ENCODE peak calls at places on chromosomes 4 and X, in eight cellular contexts. F, U, Q, S, J, W, A and Y are unnamed samples.

GRCh38 chr4:184114431-184114830 is 103.2 kb downstream of the ENPP6 start:
- DNase-seq in F (no peak), U (no peak), Q (no peak), S (no peak), J (no peak), W (no peak), A (no peak), Y (no peak)

GRCh38 chrX:80876877-80877276 is 67.2 kb upstream of the BRWD3 start:
- DNase-seq in F (no peak), U (no peak), Q (no peak), S (no peak), J (no peak), W (no peak), A (no peak), Y (no peak)

GRCh38 chrX:13094780-13095425 is 50.5 kb upstream of the FAM9C start:
- DNase-seq in F (no peak), U (no peak), Q (no peak), S (no peak), J (no peak), W (no peak), A (no peak), Y (no peak)

GRCh38 chr4:165537028-165537648 is 158.3 kb downstream of the CPE start:
- DNase-seq in F (no peak), U (no peak), Q (no peak), S (no peak), J (peak), W (no peak), A (peak), Y (no peak)

GRCh38 chr4:128862608-128863313 is 53.3 kb downstream of the JADE1 start:
- DNase-seq in F (no peak), U (peak), Q (no peak), S (no peak), J (no peak), W (peak), A (no peak), Y (no peak)

GRCh38 chrX:33252306-33252825 is 41.0 kb upstream of the DMD start:
- DNase-seq in F (no peak), U (no peak), Q (no peak), S (no peak), J (no peak), W (no peak), A (peak), Y (no peak)

GRCh38 chr4:118760493-118760892 is 75.3 kb downstream of the METTL14 start:
- DNase-seq in F (no peak), U (no peak), Q (no peak), S (no peak), J (no peak), W (no peak), A (no peak), Y (no peak)

GRCh38 chr4:25981749-25982148 is 67.7 kb downstream of the SMIM20 start:
- DNase-seq in F (no peak), U (no peak), Q (no peak), S (peak), J (peak), W (no peak), A (no peak), Y (peak)

GRCh38 chr4:38948551-38948950 is 80.9 kb downstream of the FAM114A1 start:
- DNase-seq in F (no peak), U (no peak), Q (peak), S (no peak), J (peak), W (no peak), A (no peak), Y (no peak)

GRCh38 chr4:100009490-100009889 is 59.4 kb upstream of the H2AZ1 start:
- DNase-seq in F (no peak), U (no peak), Q (no peak), S (no peak), J (no peak), W (no peak), A (no peak), Y (no peak)

GRCh38 chr4:158771776-158772175 is 3.0 kb downstream of the FNIP2 start:
- DNase-seq in F (no peak), U (no peak), Q (no peak), S (no peak), J (no peak), W (no peak), A (no peak), Y (no peak)

GRCh38 chr4:925171-925570 is 6.9 kb downstream of the GAK start:
- DNase-seq in F (no peak), U (peak), Q (no peak), S (peak), J (no peak), W (no peak), A (no peak), Y (peak)

GRCh38 chr4:150491132-150492049 is 90.6 kb upstream of the MAB21L2 start:
- DNase-seq in F (no peak), U (no peak), Q (no peak), S (no peak), J (no peak), W (no peak), A (no peak), Y (no peak)

GRCh38 chr4:54558889-54559682 is 98.7 kb upstream of the KIT start:
- DNase-seq in F (no peak), U (no peak), Q (no peak), S (no peak), J (no peak), W (no peak), A (no peak), Y (no peak)

GRCh38 chr4:179624768-179625181 is 2182.5 kb upstream of the AGA start:
- DNase-seq in F (no peak), U (no peak), Q (no peak), S (no peak), J (no peak), W (no peak), A (peak), Y (no peak)

GRCh38 chr4:174365018-174365587 is 81.4 kb downstream of the CEP44 start:
- DNase-seq in F (no peak), U (no peak), Q (no peak), S (no peak), J (peak), W (peak), A (peak), Y (no peak)